ENCODE peak calls at places on chromosomes 13 and 19, in ten cellular contexts. L, M, C, N, H, J, O, B, K and G are unnamed samples.

GRCh38 chr13:20430296-20430695 is 95.4 kb downstream of the CRYL1 start:
- DNase-seq in L (no peak), M (no peak), C (no peak), N (no peak), H (no peak), J (no peak), O (no peak), B (no peak), K (no peak), G (no peak)

GRCh38 chr19:53195265-53195879 is 2.2 kb upstream of the ZNF665 start:
- DNase-seq in L (peak), M (peak), C (no peak), N (peak), H (peak), J (peak), O (peak), B (peak), K (peak), G (peak)

GRCh38 chr13:44267966-44268365 is 105.7 kb upstream of the SERP2 start:
- DNase-seq in L (no peak), M (no peak), C (no peak), N (peak), H (no peak), J (peak), O (no peak), B (no peak), K (peak), G (no peak)

GRCh38 chr19:3336680-3337523 is 29.5 kb upstream of the NFIC start:
- DNase-seq in L (peak), M (no peak), C (peak), N (peak), H (no peak), J (peak), O (no peak), B (peak), K (no peak), G (no peak)

GRCh38 chr19:13011653-13012389 is 16.5 kb downstream of the NFIX start:
- DNase-seq in L (no peak), M (no peak), C (no peak), N (no peak), H (no peak), J (no peak), O (no peak), B (no peak), K (no peak), G (peak)

GRCh38 chr19:1455336-1456120 is 5.6 kb downstream of the APC2 start:
- DNase-seq in L (peak), M (peak), C (peak), N (peak), H (no peak), J (peak), O (peak), B (no peak), K (peak), G (peak)

GRCh38 chr13:113962386-113962785 is 11.5 kb downstream of the C13orf46 start:
- DNase-seq in L (no peak), M (no peak), C (no peak), N (no peak), H (no peak), J (no peak), O (no peak), B (no peak), K (no peak), G (no peak)

GRCh38 chr19:28148554-28148953 is 1064.4 kb downstream of the UQCRFS1 start:
- DNase-seq in L (no peak), M (no peak), C (no peak), N (no peak), H (no peak), J (no peak), O (no peak), B (no peak), K (no peak), G (no peak)

GRCh38 chr19:7483720-7484201 is 5.1 kb downstream of the PEX11G start:
- DNase-seq in L (peak), M (peak), C (no peak), N (no peak), H (no peak), J (no peak), O (no peak), B (no peak), K (no peak), G (no peak)

GRCh38 chr13:106318941-106319411 is 216.5 kb downstream of the EFNB2 start:
- DNase-seq in L (no peak), M (no peak), C (no peak), N (peak), H (no peak), J (peak), O (no peak), B (peak), K (peak), G (peak)

GRCh38 chr13:109737606-109738005 is 48.8 kb downstream of the IRS2 start:
- DNase-seq in L (no peak), M (no peak), C (no peak), N (no peak), H (no peak), J (peak), O (no peak), B (no peak), K (no peak), G (peak)

GRCh38 chr19:584240-585001 is 5.3 kb upstream of the HCN2 start:
- DNase-seq in L (peak), M (peak), C (peak), N (peak), H (peak), J (peak), O (peak), B (peak), K (no peak), G (peak)

GRCh38 chr19:17784201-17785008 is 10.5 kb upstream of the B3GNT3 start:
- DNase-seq in L (peak), M (peak), C (peak), N (peak), H (peak), J (peak), O (peak), B (peak), K (peak), G (peak)

GRCh38 chr19:51507209-51507608 is 5.6 kb upstream of the SIGLEC12 start:
- DNase-seq in L (no peak), M (no peak), C (no peak), N (no peak), H (no peak), J (no peak), O (peak), B (no peak), K (no peak), G (no peak)

GRCh38 chr19:45601524-45602522 is at the start of gene GPR4:
- DNase-seq in L (peak), M (no peak), C (no peak), N (no peak), H (no peak), J (no peak), O (no peak), B (no peak), K (no peak), G (peak)

GRCh38 chr19:43422000-43422688 is 7.5 kb downstream of the TEX101 start:
- DNase-seq in L (no peak), M (no peak), C (no peak), N (no peak), H (no peak), J (no peak), O (no peak), B (no peak), K (no peak), G (no peak)

GRCh38 chr13:112417079-112417478 is 40.9 kb downstream of the SPACA7 start:
- DNase-seq in L (no peak), M (no peak), C (no peak), N (no peak), H (no peak), J (no peak), O (no peak), B (no peak), K (no peak), G (no peak)

GRCh38 chr13:53101883-53102282 is 73.3 kb downstream of the OLFM4 start:
- DNase-seq in L (no peak), M (no peak), C (no peak), N (no peak), H (no peak), J (no peak), O (no peak), B (no peak), K (no peak), G (no peak)

GRCh38 chr19:5434970-5435641 is 20.1 kb upstream of the ZNRF4 start:
- DNase-seq in L (no peak), M (peak), C (no peak), N (peak), H (no peak), J (peak), O (peak), B (no peak), K (peak), G (no peak)

GRCh38 chr13:57632276-57633140 is 964 bp downstream of the PCDH17 start:
- DNase-seq in L (peak), M (no peak), C (peak), N (no peak), H (no peak), J (peak), O (no peak), B (no peak), K (no peak), G (peak)

DNA sequence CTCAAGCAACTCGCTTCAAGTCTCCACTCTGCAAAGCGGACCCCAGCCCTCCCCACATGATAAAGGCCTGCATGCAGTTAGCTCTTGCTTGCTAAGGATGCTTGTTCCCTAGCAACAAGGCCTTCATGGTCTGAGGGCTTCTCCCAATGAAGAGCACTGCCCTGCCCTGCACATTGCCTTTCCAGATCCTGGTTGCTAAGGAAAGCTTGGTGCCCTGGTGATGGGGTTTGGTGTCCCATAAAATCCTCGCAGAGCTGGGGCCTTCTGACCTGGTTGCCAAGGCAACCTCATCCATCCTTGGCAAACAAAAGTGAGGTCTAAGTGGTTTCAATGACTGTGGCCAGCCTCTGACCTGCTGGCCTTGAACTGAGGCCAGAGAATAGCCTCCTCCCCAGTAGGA is 5.9 kb downstream of the DBP start:
- DNase-seq in L (no peak), M (peak), C (no peak), N (no peak), H (no peak), J (no peak), O (no peak), B (no peak), K (no peak), G (peak)
- H3K27ac ChIP-seq in L (no peak), M (peak), C (no peak), N (no peak), H (no peak), J (no peak), O (no peak), B (peak), K (no peak), G (no peak)

GRCh38 chr13:33490461-33491327 is 205.1 kb upstream of the STARD13 start:
- DNase-seq in L (no peak), M (peak), C (no peak), N (no peak), H (no peak), J (no peak), O (peak), B (peak), K (no peak), G (peak)
- H3K27ac ChIP-seq in L (no peak), M (peak), C (no peak), N (no peak), H (no peak), J (no peak), O (no peak), B (no peak), K (peak), G (no peak)

GRCh38 chr13:89372193-89372592 is 1701.0 kb downstream of the SLITRK5 start:
- DNase-seq in L (no peak), M (no peak), C (no peak), N (no peak), H (no peak), J (no peak), O (no peak), B (no peak), K (no peak), G (no peak)

GRCh38 chr13:89380101-89380500 is 1708.9 kb downstream of the SLITRK5 start:
- DNase-seq in L (no peak), M (peak), C (no peak), N (no peak), H (no peak), J (no peak), O (no peak), B (no peak), K (no peak), G (no peak)

GRCh38 chr13:89375839-89376238 is 1704.7 kb downstream of the SLITRK5 start:
- DNase-seq in L (no peak), M (peak), C (no peak), N (no peak), H (no peak), J (peak), O (no peak), B (no peak), K (peak), G (no peak)
- H3K27ac ChIP-seq in L (no peak), M (no peak), C (no peak), N (no peak), H (no peak), J (no peak), O (no peak), B (no peak), K (no peak), G (no peak)

GRCh38 chr19:15367439-15367838 is 12.1 kb downstream of the AKAP8 start:
- DNase-seq in L (no peak), M (no peak), C (no peak), N (no peak), H (no peak), J (no peak), O (no peak), B (peak), K (no peak), G (no peak)
- H3K27ac ChIP-seq in L (no peak), M (no peak), C (no peak), N (no peak), H (no peak), J (no peak), O (no peak), B (no peak), K (no peak), G (no peak)

GRCh38 chr19:35628264-35628564 is 622 bp upstream of the RBM42 start:
- DNase-seq in L (no peak), M (no peak), C (no peak), N (no peak), H (no peak), J (no peak), O (no peak), B (no peak), K (no peak), G (no peak)

GRCh38 chr19:35633727-35634440 is 5.0 kb downstream of the RBM42 start:
- DNase-seq in L (no peak), M (no peak), C (no peak), N (no peak), H (no peak), J (no peak), O (no peak), B (no peak), K (no peak), G (no peak)

GRCh38 chr19:35628565-35629331 is at the start of gene RBM42:
- DNase-seq in L (peak), M (peak), C (peak), N (peak), H (peak), J (peak), O (peak), B (peak), K (peak), G (peak)

GRCh38 chr19:35623327-35624010 is 5.4 kb upstream of the RBM42 start:
- DNase-seq in L (no peak), M (no peak), C (no peak), N (no peak), H (no peak), J (no peak), O (no peak), B (no peak), K (no peak), G (no peak)

GRCh38 chr19:35629332-35629633 is 447 bp downstream of the RBM42 start:
- DNase-seq in L (no peak), M (no peak), C (no peak), N (no peak), H (no peak), J (no peak), O (no peak), B (no peak), K (no peak), G (no peak)
- H3K27ac ChIP-seq in L (peak), M (peak), C (peak), N (peak), H (peak), J (peak), O (peak), B (peak), K (peak), G (peak)